ENCODE peak calls at places on chromosomes 5 and 9, in seven cellular contexts. One of them, this sample, is unnamed.
A peak's percentile ranks its signal among the peaks of the same experiment; 100 is the strongest.

GRCh38 chr5:18305288-18305899 is 671.1 kb downstream of the TAF11L14 start:
- DNase-seq in endodermal cell: peak; percentile 64
- DNase-seq in HT1080: no peak
- DNase-seq in NCI-H1092: no peak
- DNase-seq in SK-MEL-5: peak; percentile 74
- DNase-seq in activated T-helper 1 cell treated with anti-CD3 and anti-CD28 coated beads, Interleukin-12 subunit alpha, Interleukin-12 subunit beta, Interleukin-2, Interleukin-4 antibody, amounts not matched to agents 30 ng/mL and 10 ng/mL and 1 ng/mL, durations not matched to agents 14 hours and 24 hours and 36 hours: no peak
- DNase-seq in CD8-positive, alpha-beta memory T cell: no peak
- DNase-seq in this sample: peak; percentile 34

GRCh38 chr9:98538626-98539031 is 170.1 kb downstream of the GABBR2 start:
- DNase-seq in endodermal cell: no peak
- DNase-seq in HT1080: no peak
- DNase-seq in NCI-H1092: peak; percentile 86
- DNase-seq in SK-MEL-5: peak; percentile 30
- DNase-seq in activated T-helper 1 cell treated with anti-CD3 and anti-CD28 coated beads, Interleukin-12 subunit alpha, Interleukin-12 subunit beta, Interleukin-2, Interleukin-4 antibody, amounts not matched to agents 30 ng/mL and 10 ng/mL and 1 ng/mL, durations not matched to agents 14 hours and 24 hours and 36 hours: no peak
- DNase-seq in CD8-positive, alpha-beta memory T cell: no peak
- DNase-seq in this sample: no peak

GRCh38 chr5:82459626-82460025 is 181.5 kb upstream of the RPS23 start:
- DNase-seq in endodermal cell: no peak
- DNase-seq in HT1080: no peak
- DNase-seq in NCI-H1092: no peak
- DNase-seq in SK-MEL-5: no peak
- DNase-seq in activated T-helper 1 cell treated with anti-CD3 and anti-CD28 coated beads, Interleukin-12 subunit alpha, Interleukin-12 subunit beta, Interleukin-2, Interleukin-4 antibody, amounts not matched to agents 30 ng/mL and 10 ng/mL and 1 ng/mL, durations not matched to agents 14 hours and 24 hours and 36 hours: no peak
- DNase-seq in CD8-positive, alpha-beta memory T cell: no peak
- DNase-seq in this sample: no peak

GRCh38 chr9:134371731-134372130 is 45.5 kb downstream of the RXRA start:
- DNase-seq in endodermal cell: no peak
- DNase-seq in HT1080: no peak
- DNase-seq in NCI-H1092: no peak
- DNase-seq in SK-MEL-5: no peak
- DNase-seq in activated T-helper 1 cell treated with anti-CD3 and anti-CD28 coated beads, Interleukin-12 subunit alpha, Interleukin-12 subunit beta, Interleukin-2, Interleukin-4 antibody, amounts not matched to agents 30 ng/mL and 10 ng/mL and 1 ng/mL, durations not matched to agents 14 hours and 24 hours and 36 hours: no peak
- DNase-seq in CD8-positive, alpha-beta memory T cell: no peak
- DNase-seq in this sample: no peak

GRCh38 chr9:121876658-121877271 is 216.3 kb downstream of the TTLL11 start:
- DNase-seq in endodermal cell: peak; percentile 36
- DNase-seq in HT1080: peak; percentile 51
- DNase-seq in NCI-H1092: no peak
- DNase-seq in SK-MEL-5: no peak
- DNase-seq in activated T-helper 1 cell treated with anti-CD3 and anti-CD28 coated beads, Interleukin-12 subunit alpha, Interleukin-12 subunit beta, Interleukin-2, Interleukin-4 antibody, amounts not matched to agents 30 ng/mL and 10 ng/mL and 1 ng/mL, durations not matched to agents 14 hours and 24 hours and 36 hours: no peak
- DNase-seq in CD8-positive, alpha-beta memory T cell: no peak
- DNase-seq in this sample: no peak

GRCh38 chr5:28404363-28405071 is 1366.1 kb upstream of the CDH9 start:
- DNase-seq in endodermal cell: no peak
- DNase-seq in HT1080: no peak
- DNase-seq in NCI-H1092: no peak
- DNase-seq in SK-MEL-5: no peak
- DNase-seq in activated T-helper 1 cell treated with anti-CD3 and anti-CD28 coated beads, Interleukin-12 subunit alpha, Interleukin-12 subunit beta, Interleukin-2, Interleukin-4 antibody, amounts not matched to agents 30 ng/mL and 10 ng/mL and 1 ng/mL, durations not matched to agents 14 hours and 24 hours and 36 hours: no peak
- DNase-seq in CD8-positive, alpha-beta memory T cell: no peak
- DNase-seq in this sample: no peak

GRCh38 chr5:78002690-78003089 is 226.6 kb upstream of the TBCA start:
- DNase-seq in endodermal cell: no peak
- DNase-seq in HT1080: no peak
- DNase-seq in NCI-H1092: no peak
- DNase-seq in SK-MEL-5: peak; percentile 25
- DNase-seq in activated T-helper 1 cell treated with anti-CD3 and anti-CD28 coated beads, Interleukin-12 subunit alpha, Interleukin-12 subunit beta, Interleukin-2, Interleukin-4 antibody, amounts not matched to agents 30 ng/mL and 10 ng/mL and 1 ng/mL, durations not matched to agents 14 hours and 24 hours and 36 hours: no peak
- DNase-seq in CD8-positive, alpha-beta memory T cell: no peak
- DNase-seq in this sample: no peak

GRCh38 chr5:135569755-135570452 is 8.9 kb downstream of the CXCL14 start:
- DNase-seq in endodermal cell: peak; percentile 93
- DNase-seq in HT1080: peak; percentile 25
- DNase-seq in NCI-H1092: peak; percentile 35
- DNase-seq in SK-MEL-5: peak; percentile 69
- DNase-seq in activated T-helper 1 cell treated with anti-CD3 and anti-CD28 coated beads, Interleukin-12 subunit alpha, Interleukin-12 subunit beta, Interleukin-2, Interleukin-4 antibody, amounts not matched to agents 30 ng/mL and 10 ng/mL and 1 ng/mL, durations not matched to agents 14 hours and 24 hours and 36 hours: no peak
- DNase-seq in CD8-positive, alpha-beta memory T cell: no peak
- DNase-seq in this sample: peak; percentile 81

GRCh38 chr9:130555968-130556367 is 23.4 kb upstream of the FUBP3 start:
- DNase-seq in endodermal cell: no peak
- DNase-seq in HT1080: peak; percentile 56
- DNase-seq in NCI-H1092: no peak
- DNase-seq in SK-MEL-5: no peak
- DNase-seq in activated T-helper 1 cell treated with anti-CD3 and anti-CD28 coated beads, Interleukin-12 subunit alpha, Interleukin-12 subunit beta, Interleukin-2, Interleukin-4 antibody, amounts not matched to agents 30 ng/mL and 10 ng/mL and 1 ng/mL, durations not matched to agents 14 hours and 24 hours and 36 hours: no peak
- DNase-seq in CD8-positive, alpha-beta memory T cell: no peak
- DNase-seq in this sample: no peak